ENCODE peak calls at places on chromosome 19, in nine cellular contexts. O, Z, X, W, N, F, V, D and A are unnamed samples.

GRCh38 chr19:42850981-42851717 is 28.4 kb downstream of the PSG1 start:
- DNase-seq in N (peak), V (peak), O (peak), Z (no peak), D (no peak), X (peak), F (peak), W (no peak), A (peak)

GRCh38 chr19:45175663-45176345 is 2.2 kb downstream of the TRAPPC6A start:
- DNase-seq in X (no peak), F (no peak), N (no peak), O (no peak), Z (no peak), W (no peak), D (no peak), V (no peak), A (no peak)

GRCh38 chr19:15062036-15062435 is 12.8 kb downstream of the CASP14 start:
- DNase-seq in V (no peak), O (no peak), W (no peak), F (no peak), X (no peak), Z (no peak), D (no peak), N (no peak), A (no peak)

GRCh38 chr19:56348289-56348877 is 33.7 kb upstream of the ZSCAN5A start:
- DNase-seq in F (no peak), V (no peak), O (no peak), W (no peak), Z (no peak), X (no peak), D (no peak), N (no peak), A (peak)

GRCh38 chr19:23914402-23915286 is at the start of gene ZNF726:
- DNase-seq in V (peak), W (peak), F (peak), O (peak), X (peak), N (peak), Z (peak), D (peak), A (peak)

GRCh38 chr19:5707576-5708575 is 12.1 kb downstream of the LONP1 start:
- DNase-seq in F (no peak), D (no peak), W (no peak), N (no peak), X (no peak), V (no peak), Z (no peak), O (no peak), A (no peak)

GRCh38 chr19:38245826-38246498 is 10.2 kb downstream of the PPP1R14A start:
- DNase-seq in W (peak), O (peak), N (no peak), Z (no peak), X (no peak), V (peak), D (no peak), F (no peak), A (no peak)

GRCh38 chr19:46374526-46375475 is 27.9 kb downstream of the PPP5C start:
- DNase-seq in V (no peak), N (no peak), Z (no peak), X (no peak), W (no peak), D (no peak), O (no peak), F (peak), A (no peak)

GRCh38 chr19:42563352-42564210 is 31.1 kb downstream of the CEACAM8 start:
- DNase-seq in D (peak), X (no peak), N (peak), Z (peak), W (peak), F (peak), O (no peak), V (peak), A (peak)

GRCh38 chr19:36797786-36798108 is 25.1 kb upstream of the ZNF850 start:
- DNase-seq in D (no peak), V (no peak), F (no peak), X (no peak), N (no peak), Z (no peak), O (no peak), W (no peak), A (no peak)

GRCh38 chr19:1857648-1858326 is 5.6 kb downstream of the KLF16 start:
- DNase-seq in F (no peak), V (no peak), Z (no peak), X (no peak), O (peak), N (no peak), D (no peak), W (no peak), A (no peak)

GRCh38 chr19:14141041-14141440 is 4.7 kb upstream of the ASF1B start:
- DNase-seq in V (no peak), N (no peak), D (no peak), W (no peak), O (no peak), Z (no peak), F (no peak), X (no peak), A (no peak)

GRCh38 chr19:29944415-29945012 is 2.5 kb downstream of the URI1 start:
- DNase-seq in W (no peak), D (no peak), O (no peak), N (no peak), X (no peak), V (no peak), Z (no peak), F (no peak), A (no peak)

GRCh38 chr19:42407085-42407815 is 17.2 kb upstream of the CNFN start:
- DNase-seq in N (no peak), F (no peak), W (no peak), Z (no peak), D (no peak), O (peak), X (no peak), V (no peak), A (no peak)

GRCh38 chr19:56969726-56970125 is 129.2 kb upstream of the PEG3 start:
- DNase-seq in N (no peak), X (no peak), W (peak), F (no peak), V (no peak), D (no peak), O (no peak), Z (no peak), A (no peak)

GRCh38 chr19:9570255-9570654 is 14.0 kb downstream of the ZNF121 start:
- DNase-seq in F (no peak), V (no peak), N (no peak), X (no peak), W (no peak), D (no peak), Z (no peak), O (no peak), A (no peak)

GRCh38 chr19:38285567-38285966 is 18.5 kb upstream of the C19orf33 start:
- DNase-seq in X (no peak), D (no peak), N (no peak), O (no peak), Z (no peak), F (no peak), V (peak), W (no peak), A (no peak)

GRCh38 chr19:1780272-1780957 is 27.1 kb downstream of the ONECUT3 start:
- DNase-seq in W (no peak), O (no peak), X (no peak), N (no peak), D (no peak), V (peak), Z (no peak), F (no peak), A (peak)

GRCh38 chr19:41194157-41194552 is 1.1 kb downstream of the CYP2S1 start:
- DNase-seq in F (no peak), X (no peak), V (no peak), Z (no peak), D (no peak), N (no peak), O (no peak), W (no peak), A (no peak)

GRCh38 chr19:4347521-4347920 is 4.2 kb downstream of the MPND start:
- DNase-seq in X (no peak), Z (no peak), N (no peak), F (no peak), W (no peak), O (no peak), V (no peak), D (no peak), A (no peak)

GRCh38 chr19:4345656-4346383 is 2.5 kb downstream of the MPND start:
- DNase-seq in O (no peak), F (peak), N (no peak), Z (peak), W (peak), X (no peak), V (no peak), D (no peak), A (no peak)

GRCh38 chr19:4343845-4344713 is 717 bp downstream of the MPND start:
- DNase-seq in O (no peak), F (no peak), N (no peak), X (no peak), D (no peak), W (no peak), V (no peak), Z (no peak), A (no peak)

GRCh38 chr19:4342421-4343055 is 824 bp upstream of the MPND start:
- DNase-seq in O (peak), D (peak), Z (peak), F (peak), X (peak), V (peak), W (peak), N (peak), A (peak)

GRCh38 chr19:4343056-4343844 is at the start of gene MPND:
- DNase-seq in F (peak), W (peak), O (peak), X (peak), D (peak), N (peak), Z (peak), V (peak), A (peak)
- TF ChIP-seq POLR2A in F (peak), W (no peak), O (peak), X (no peak), D (peak), N (peak), Z (no peak), V (no peak), A (peak)

DNA sequence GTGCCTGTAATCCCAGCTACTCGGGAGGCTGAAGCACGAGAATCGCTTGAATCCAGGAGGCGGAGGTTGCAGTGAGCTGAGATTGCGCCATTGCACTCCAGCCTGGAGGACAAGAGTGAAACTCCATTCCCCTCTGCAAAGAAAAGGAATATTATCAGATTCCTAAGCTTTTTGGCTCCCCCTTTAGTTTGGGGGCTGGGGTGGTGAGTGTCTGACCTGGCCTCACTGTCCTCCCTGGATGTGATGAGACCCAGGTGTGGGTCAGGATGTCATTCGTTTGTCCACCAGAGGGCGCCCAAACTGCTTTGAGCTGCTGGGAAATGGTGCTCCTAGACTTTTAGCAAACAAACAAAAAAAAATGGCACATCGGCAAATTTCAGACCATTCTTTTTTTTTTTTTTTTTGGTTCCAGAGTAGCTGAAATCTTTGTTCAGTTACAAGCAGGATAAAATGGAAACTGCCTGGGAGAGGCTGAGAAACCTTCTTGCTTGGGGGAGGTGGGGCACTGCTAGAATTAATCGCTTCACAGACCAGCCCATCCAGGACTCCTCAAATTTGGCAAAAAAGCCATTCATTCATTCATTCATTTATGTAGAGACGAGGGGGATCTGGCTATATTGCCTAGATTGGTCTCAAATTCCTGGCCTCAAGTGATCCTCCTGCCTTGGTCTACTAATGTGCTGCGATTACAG is 29.4 kb downstream of the SPC24 start:
- DNase-seq in X (peak), F (peak), Z (peak), V (peak), N (peak), O (peak), W (peak), D (peak), A (peak)
- TF ChIP-seq POLR2A in X (no peak), F (no peak), Z (no peak), V (no peak), N (no peak), O (no peak), W (no peak), D (no peak), A (no peak)

DNA sequence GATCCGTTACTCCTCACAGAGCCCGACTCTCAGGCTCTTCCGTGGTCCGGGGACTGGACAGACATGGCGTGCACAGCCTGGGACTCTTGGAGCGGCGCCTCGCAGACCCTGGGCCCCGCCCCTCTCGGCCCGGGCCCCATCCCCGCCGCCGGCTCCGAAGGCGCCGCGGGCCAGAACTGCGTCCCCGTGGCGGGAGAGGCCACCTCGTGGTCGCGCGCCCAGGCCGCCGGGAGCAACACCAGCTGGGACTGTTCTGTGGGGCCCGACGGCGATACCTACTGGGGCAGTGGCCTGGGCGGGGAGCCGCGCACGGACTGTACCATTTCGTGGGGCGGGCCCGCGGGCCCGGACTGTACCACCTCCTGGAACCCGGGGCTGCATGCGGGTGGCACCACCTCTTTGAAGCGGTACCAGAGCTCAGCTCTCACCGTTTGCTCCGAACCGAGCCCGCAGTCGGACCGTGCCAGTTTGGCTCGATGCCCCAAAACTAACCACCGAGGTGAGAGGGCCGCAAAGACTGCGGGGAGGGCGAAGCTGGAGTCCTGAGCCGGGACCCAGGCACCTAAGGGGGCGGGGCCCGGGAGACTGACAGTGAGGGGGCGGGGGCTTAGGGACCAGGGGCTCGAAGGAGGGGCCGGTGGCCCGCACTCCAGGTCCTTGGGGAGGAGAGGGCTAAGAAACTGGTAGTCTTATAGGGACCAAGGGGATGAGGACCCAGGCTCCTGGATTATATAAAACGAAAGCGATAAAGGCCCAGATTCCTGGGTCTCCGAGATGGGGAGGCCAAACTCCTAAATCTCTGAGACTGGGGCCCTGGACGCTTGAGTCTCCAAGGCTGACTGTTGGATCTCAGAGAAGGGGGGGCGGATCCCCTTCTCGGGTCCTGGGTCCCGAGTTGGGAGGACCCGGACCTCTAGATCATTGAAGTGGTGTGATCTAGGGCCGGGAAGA is 2.0 kb downstream of the ETV2 start:
- DNase-seq in D (peak), X (peak), F (peak), V (peak), W (peak), O (peak), N (peak), Z (peak), A (peak)
- TF ChIP-seq POLR2A in D (peak), X (no peak), F (peak), V (peak), W (no peak), O (peak), N (peak), Z (no peak), A (peak)

GRCh38 chr19:54188224-54188871 is 1.0 kb downstream of the MBOAT7 start:
- DNase-seq in F (no peak), D (no peak), N (no peak), W (peak), V (peak), Z (no peak), X (no peak), O (no peak), A (peak)

GRCh38 chr19:54189020-54189667 is at the start of gene MBOAT7:
- DNase-seq in V (no peak), O (no peak), W (no peak), N (no peak), X (no peak), F (no peak), Z (no peak), D (no peak), A (no peak)

GRCh38 chr19:54190942-54191670 is at the start of gene TSEN34:
- DNase-seq in W (peak), N (no peak), Z (peak), F (peak), O (peak), X (peak), D (peak), V (peak), A (peak)

GRCh38 chr19:54190503-54190941 is 586 bp upstream of the TSEN34 start:
- DNase-seq in D (peak), W (peak), N (peak), O (peak), Z (peak), F (peak), V (peak), X (peak), A (peak)

GRCh38 chr19:54189668-54190502 is 505 bp upstream of the MBOAT7 start:
- DNase-seq in D (peak), F (peak), V (peak), X (peak), O (peak), Z (peak), W (peak), N (peak), A (peak)
- TF ChIP-seq POLR2A in D (no peak), F (peak), V (peak), X (no peak), O (peak), Z (peak), W (no peak), N (peak), A (peak)

DNA sequence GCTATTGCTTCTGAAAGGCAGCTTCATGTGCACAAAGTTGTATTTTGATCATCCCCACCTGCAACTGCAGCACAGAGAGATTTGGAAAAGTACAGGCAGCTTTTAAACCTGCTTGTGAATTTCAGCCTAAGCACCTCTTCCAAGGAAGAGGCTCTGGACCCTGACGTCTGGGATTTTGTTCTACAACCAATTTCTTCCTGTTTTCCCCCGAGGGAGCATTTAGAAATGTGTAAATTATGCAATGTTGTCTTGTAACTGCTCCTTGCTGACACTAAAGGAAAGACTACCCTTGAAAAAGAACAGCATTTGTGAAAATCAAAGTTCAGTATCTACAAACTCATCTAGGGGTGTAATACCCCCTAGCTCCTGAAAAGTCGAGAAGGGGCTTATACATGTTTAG is 15.4 kb downstream of the MED26 start:
- DNase-seq in F (no peak), Z (no peak), N (no peak), X (no peak), V (no peak), W (no peak), O (no peak), D (no peak), A (no peak)
- TF ChIP-seq POLR2A in F (no peak), Z (no peak), N (no peak), X (no peak), V (no peak), W (no peak), O (no peak), D (no peak), A (no peak)

DNA sequence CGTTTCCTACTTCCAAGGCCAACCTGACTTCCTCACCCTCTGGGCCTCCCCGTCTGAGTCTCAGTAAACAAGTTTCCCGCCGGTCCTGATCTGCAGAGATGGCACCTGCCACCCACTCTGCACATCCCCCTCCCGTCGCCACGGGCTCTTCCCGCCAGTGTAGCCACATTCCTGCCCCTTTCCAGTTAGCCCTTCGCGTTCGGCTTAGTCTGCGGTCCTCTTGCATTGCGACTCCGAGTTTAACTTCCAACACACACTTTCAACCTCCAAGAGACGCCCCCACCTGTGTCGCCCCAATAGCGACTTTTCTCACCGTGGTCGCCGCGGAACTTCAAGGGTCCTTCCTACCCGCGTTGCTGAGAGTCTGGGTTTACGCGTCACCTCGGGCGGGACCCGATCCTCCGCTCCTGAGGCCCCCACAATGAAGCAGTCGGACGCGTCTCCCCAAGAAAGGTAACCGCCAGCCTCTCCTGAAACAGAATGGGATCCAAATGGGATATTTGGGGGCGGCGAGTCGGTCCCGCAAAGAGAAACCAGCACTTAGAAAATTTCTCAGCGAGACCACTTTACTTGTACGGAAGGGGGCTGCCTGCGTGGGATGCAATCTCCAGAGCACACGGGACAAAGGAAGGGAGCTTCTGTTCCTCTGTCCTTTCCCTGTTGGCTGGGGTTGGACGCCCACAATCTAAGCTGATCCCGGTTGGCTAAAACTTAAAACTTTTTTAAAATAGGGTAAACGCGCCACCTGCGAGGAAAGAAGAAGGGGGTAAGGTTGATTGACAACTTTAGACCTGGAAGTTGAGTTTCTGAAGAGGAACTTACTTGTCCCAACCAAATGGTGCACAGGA is 1.0 kb upstream of the BSG start:
- DNase-seq in W (peak), Z (peak), V (peak), F (peak), N (no peak), O (no peak), D (peak), X (peak), A (peak)
- TF ChIP-seq POLR2A in W (no peak), Z (no peak), V (no peak), F (no peak), N (no peak), O (no peak), D (no peak), X (no peak), A (peak)